ENCODE peak calls at places on chromosome 19, in seven cellular contexts. X is IMR-90; Y is upper lobe of left lung; N is fibroblast of lung; R is A549; B is mammary epithelial cell; P is CD8-positive, alpha-beta T cell. J is an unnamed sample.

GRCh38 chr19:6241056-6241455 is 38.7 kb downstream of the MLLT1 start:
- DNase-seq in X (no peak), Y (no peak), N (no peak), R (no peak), B (no peak), P (no peak), J (no peak)

GRCh38 chr19:54481326-54481930 is 8.3 kb upstream of the CDC42EP5 start:
- DNase-seq in X (peak), Y (no peak), N (no peak), R (no peak), B (peak), P (no peak), J (no peak)

GRCh38 chr19:50906217-50906616 is 5.0 kb downstream of the KLK4 start:
- DNase-seq in X (no peak), Y (no peak), N (no peak), R (peak), B (no peak), P (no peak), J (no peak)

GRCh38 chr19:11856568-11857264 is 8.2 kb downstream of the ZNF439 start:
- DNase-seq in X (no peak), Y (peak), N (no peak), R (no peak), B (no peak), P (no peak), J (no peak)

GRCh38 chr19:8544168-8544567 is 30.2 kb upstream of the ZNF414 start:
- DNase-seq in X (no peak), Y (no peak), N (no peak), R (no peak), B (no peak), P (no peak), J (no peak)

GRCh38 chr19:58434217-58434616 is 5.7 kb downstream of the ZNF132 start:
- DNase-seq in X (peak), Y (no peak), N (peak), R (no peak), B (no peak), P (no peak), J (no peak)

GRCh38 chr19:19321143-19321577 is 531 bp downstream of the MAU2 start:
- DNase-seq in X (no peak), Y (no peak), N (peak), R (peak), B (peak), P (no peak), J (no peak)

GRCh38 chr19:10514211-10515145 is 2.8 kb downstream of the S1PR5 start:
- DNase-seq in X (no peak), Y (no peak), N (no peak), R (no peak), B (no peak), P (peak), J (no peak)

GRCh38 chr19:46217476-46217875 is 12.1 kb upstream of the IGFL1 start:
- DNase-seq in X (no peak), Y (no peak), N (no peak), R (no peak), B (no peak), P (no peak), J (no peak)

GRCh38 chr19:54063350-54064078 is at the start of gene VSTM1:
- DNase-seq in X (no peak), Y (no peak), N (no peak), R (no peak), B (no peak), P (no peak), J (no peak)

GRCh38 chr19:7874080-7874856 is at the start of gene PRR36:
- DNase-seq in X (no peak), Y (peak), N (no peak), R (no peak), B (no peak), P (no peak), J (no peak)

GRCh38 chr19:4976412-4977298 is 7.7 kb downstream of the KDM4B start:
- DNase-seq in X (peak), Y (peak), N (peak), R (peak), B (peak), P (no peak), J (no peak)

GRCh38 chr19:6723108-6723618 is 2.7 kb upstream of the C3 start:
- DNase-seq in X (peak), Y (peak), N (peak), R (peak), B (peak), P (no peak), J (no peak)

GRCh38 chr19:42217522-42218442 is at the start of gene DEDD2:
- DNase-seq in X (peak), Y (peak), N (peak), R (peak), B (peak), P (peak), J (peak)

GRCh38 chr19:16825312-16826168 is 3.7 kb upstream of the SIN3B start:
- DNase-seq in X (peak), Y (peak), N (peak), R (no peak), B (peak), P (no peak), J (no peak)

GRCh38 chr19:4208385-4209094 is 20.8 kb upstream of the EBI3 start:
- DNase-seq in X (peak), Y (no peak), N (peak), R (peak), B (peak), P (no peak), J (no peak)

GRCh38 chr19:58346961-58347929 is 6.0 kb downstream of the A1BG start:
- DNase-seq in X (peak), Y (peak), N (peak), R (peak), B (peak), P (peak), J (no peak)

DNA sequence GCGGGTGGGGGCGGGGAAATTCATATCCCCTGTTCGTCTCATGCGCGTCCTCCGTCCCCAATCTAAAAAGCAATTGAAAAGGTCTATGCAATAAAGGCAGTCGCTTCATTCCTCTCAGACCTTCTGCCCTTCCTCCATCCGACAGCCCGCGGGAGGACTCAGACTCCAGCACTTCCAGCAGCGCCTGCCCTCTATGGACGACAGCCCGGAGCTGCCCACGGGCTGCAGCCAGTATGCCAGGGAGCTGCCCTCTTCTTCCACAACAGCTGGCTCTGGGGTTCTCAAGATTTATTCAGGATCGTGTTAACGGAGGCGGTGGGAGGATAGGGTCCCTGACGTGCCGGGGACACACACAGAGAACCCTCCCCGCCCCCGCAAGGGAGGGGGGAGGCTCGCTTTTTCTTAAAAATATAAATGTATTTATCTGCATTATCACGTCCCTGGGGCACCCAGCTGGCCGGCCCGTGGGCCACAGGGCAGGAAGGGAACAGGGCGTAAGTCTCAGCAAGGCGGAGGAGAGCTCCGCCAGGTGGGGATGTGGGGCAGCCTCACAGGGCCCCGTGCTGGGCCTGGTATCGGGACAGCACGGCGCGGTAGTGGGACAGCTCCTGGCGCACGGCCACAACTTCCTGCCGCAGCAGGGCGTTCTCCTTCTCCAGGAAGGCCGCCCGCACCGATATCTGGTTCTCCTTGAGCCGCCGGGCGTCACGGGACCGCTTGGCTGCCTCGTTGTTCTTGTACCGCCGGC is 6.7 kb downstream of the DBP start:
- DNase-seq in X (no peak), Y (peak), N (peak), R (no peak), B (no peak), P (no peak), J (no peak)
- TF ChIP-seq CTCF in X (peak), Y (no peak), N (peak), R (no peak), B (no peak), P (no peak), J (no peak)

GRCh38 chr19:38387550-38388309 is at the start of gene GGN:
- DNase-seq in X (peak), Y (peak), N (peak), R (peak), B (peak), P (peak), J (peak)

GRCh38 chr19:38386968-38387549 is 775 bp downstream of the GGN start:
- DNase-seq in X (no peak), Y (no peak), N (no peak), R (no peak), B (no peak), P (no peak), J (no peak)

GRCh38 chr19:38388310-38389100 is at the start of gene SPRED3:
- DNase-seq in X (peak), Y (peak), N (peak), R (peak), B (no peak), P (peak), J (no peak)

GRCh38 chr19:38389957-38390924 is 1.7 kb downstream of the SPRED3 start:
- DNase-seq in X (no peak), Y (no peak), N (no peak), R (no peak), B (no peak), P (no peak), J (no peak)

DNA sequence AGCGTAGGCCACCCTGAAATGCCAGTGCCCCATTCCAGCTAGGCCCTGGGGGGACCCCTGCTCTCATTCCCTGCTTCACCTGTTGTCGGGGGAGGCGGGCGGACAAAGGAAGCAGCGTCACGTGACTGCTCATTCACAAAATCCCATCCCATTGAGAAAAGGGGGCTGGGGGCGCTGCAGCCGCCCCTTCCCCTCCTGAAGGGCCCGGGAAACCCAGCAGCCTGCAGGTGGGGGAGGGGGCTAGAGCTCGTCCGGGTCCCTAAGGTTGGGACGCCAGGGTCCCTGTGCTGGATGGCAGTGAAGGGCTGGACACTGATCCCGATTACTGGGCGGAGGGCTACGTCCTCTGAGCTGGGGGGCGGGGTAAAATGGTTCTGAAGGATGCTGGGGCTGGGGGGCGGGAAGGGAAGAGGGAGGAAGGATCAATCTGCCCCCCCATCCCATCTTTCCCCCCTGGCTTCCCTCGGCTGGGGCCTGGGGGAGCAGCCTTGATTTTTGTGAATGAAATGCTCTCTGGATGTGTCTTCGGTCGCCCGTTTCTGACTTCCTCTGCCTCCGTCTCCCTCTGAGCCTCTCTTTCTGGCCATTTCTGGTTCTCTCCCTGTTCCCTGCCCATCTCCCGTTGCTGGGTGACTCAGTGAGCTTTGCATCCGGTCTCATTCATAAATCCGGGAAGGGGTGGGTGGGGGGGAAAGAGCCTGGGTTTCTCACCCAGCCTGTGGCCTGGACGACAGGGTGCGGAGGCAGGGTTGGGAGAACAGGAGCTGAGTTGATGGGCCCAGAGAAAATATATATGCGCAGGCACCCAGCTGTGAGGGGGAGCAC is 816 bp downstream of the SPRED3 start:
- DNase-seq in X (peak), Y (no peak), N (peak), R (peak), B (peak), P (no peak), J (no peak)
- H3K4me3 ChIP-seq in X (peak), Y (peak), N (peak), R (peak), B (peak), P (no peak), J (peak)

GRCh38 chr19:384801-385169 is 24.2 kb downstream of the C2CD4C start:
- DNase-seq in X (no peak), Y (peak), N (no peak), R (no peak), B (no peak), P (no peak), J (no peak)

GRCh38 chr19:379796-380195 is 29.2 kb downstream of the C2CD4C start:
- DNase-seq in X (no peak), Y (no peak), N (no peak), R (no peak), B (no peak), P (no peak), J (no peak)

GRCh38 chr19:387777-388176 is 21.2 kb downstream of the C2CD4C start:
- DNase-seq in X (no peak), Y (peak), N (no peak), R (no peak), B (no peak), P (no peak), J (no peak)

GRCh38 chr19:383040-383439 is 25.9 kb downstream of the C2CD4C start:
- DNase-seq in X (no peak), Y (peak), N (no peak), R (no peak), B (no peak), P (no peak), J (no peak)

GRCh38 chr19:383922-384800 is 24.8 kb downstream of the C2CD4C start:
- DNase-seq in X (no peak), Y (peak), N (no peak), R (no peak), B (no peak), P (no peak), J (no peak)
- TF ChIP-seq CTCF in X (peak), Y (peak), N (peak), R (peak), B (peak), P (peak), J (peak)

GRCh38 chr19:47331931-47332547 is at the start of gene C5AR2:
- DNase-seq in X (no peak), Y (no peak), N (no peak), R (peak), B (no peak), P (no peak), J (no peak)
- H3K4me3 ChIP-seq in X (no peak), Y (no peak), N (no peak), R (no peak), B (no peak), P (no peak), J (no peak)

DNA sequence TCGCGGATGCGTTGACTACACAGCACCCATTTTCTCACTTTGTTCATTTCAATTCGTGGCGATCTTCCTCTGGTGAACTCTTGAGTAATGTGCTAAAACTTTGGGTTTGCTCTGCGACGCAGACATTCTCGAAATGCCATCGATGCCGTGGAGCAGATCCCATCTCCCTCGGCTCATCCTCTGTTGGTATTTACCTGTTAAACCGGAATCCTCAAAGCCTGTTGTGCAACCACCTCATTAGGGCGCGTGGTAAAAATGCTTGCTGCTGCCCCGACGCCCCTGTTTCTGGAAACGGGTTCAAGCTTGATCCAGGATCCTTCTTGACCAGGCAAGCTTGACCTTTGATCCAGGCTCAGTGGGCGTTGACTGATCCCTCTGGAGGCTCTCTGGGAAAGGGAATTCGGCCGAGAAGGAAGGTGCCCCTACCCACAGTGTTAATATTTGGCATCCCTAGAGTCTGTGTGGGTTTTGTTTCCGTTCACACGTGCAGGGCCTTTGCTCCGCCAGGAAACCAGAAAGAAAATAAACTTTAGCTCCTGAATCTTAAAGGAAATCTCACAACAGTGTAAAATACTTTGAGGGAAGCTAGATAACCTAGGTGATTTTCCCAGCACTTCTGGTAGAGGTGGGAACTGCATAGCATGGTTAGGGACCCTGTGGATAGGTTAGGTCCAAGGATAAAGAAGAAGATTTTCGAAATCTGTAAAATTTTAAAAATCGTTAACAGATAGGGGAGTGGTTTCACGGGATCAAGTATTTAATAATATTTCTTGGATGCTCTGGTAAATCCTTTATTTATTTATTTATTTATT is 1.0 kb downstream of the LSM14A start:
- DNase-seq in X (peak), Y (peak), N (peak), R (peak), B (peak), P (peak), J (no peak)
- TF ChIP-seq CTCF in X (no peak), Y (peak), N (no peak), R (no peak), B (no peak), P (no peak), J (no peak)

DNA sequence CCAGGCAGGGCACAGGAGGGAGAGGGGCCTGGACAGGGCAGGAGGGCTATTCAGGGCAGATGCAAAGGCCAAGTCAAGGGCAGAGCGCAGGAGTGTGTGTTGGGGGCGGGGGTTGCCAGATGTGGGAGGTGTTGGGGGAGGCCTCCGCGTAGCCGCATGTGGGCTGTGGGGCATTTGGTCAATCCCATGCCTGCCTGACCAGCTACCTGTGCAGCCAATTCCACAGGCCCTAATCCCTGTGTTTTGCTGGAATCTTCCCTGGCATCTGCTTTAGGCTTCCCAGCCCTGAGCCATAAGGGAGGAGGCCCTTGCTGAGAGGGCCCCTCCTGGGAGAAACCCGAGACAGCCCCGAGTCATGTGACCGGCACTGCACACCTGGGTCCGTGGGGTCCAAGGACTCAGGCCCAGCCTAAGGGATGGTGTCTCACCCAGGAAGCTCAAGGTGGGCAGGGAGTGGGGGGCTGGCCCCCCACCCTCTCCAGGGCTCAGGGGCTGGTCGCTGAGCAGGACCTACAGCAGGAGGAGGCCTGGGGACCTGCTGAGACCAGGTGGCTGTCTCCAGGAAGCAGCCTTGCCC is 20.3 kb downstream of the RFX1 start:
- DNase-seq in X (no peak), Y (no peak), N (no peak), R (no peak), B (no peak), P (no peak), J (no peak)
- H3K4me3 ChIP-seq in X (no peak), Y (peak), N (no peak), R (no peak), B (no peak), P (peak), J (no peak)

GRCh38 chr19:23392706-23393105 is 2.6 kb downstream of the ZNF91 start:
- DNase-seq in X (no peak), Y (no peak), N (peak), R (no peak), B (no peak), P (no peak), J (no peak)
- TF ChIP-seq CTCF in X (no peak), Y (no peak), N (no peak), R (no peak), B (no peak), P (no peak), J (no peak)

GRCh38 chr19:29945017-29945416 is 3.0 kb downstream of the URI1 start:
- DNase-seq in X (no peak), Y (no peak), N (no peak), R (no peak), B (no peak), P (no peak), J (no peak)

GRCh38 chr19:29945433-29945832 is 3.4 kb downstream of the URI1 start:
- DNase-seq in X (peak), Y (no peak), N (no peak), R (no peak), B (no peak), P (no peak), J (no peak)

GRCh38 chr19:29946645-29947044 is 4.6 kb downstream of the URI1 start:
- DNase-seq in X (no peak), Y (no peak), N (no peak), R (no peak), B (no peak), P (no peak), J (no peak)

GRCh38 chr19:29944415-29945012 is 2.5 kb downstream of the URI1 start:
- DNase-seq in X (no peak), Y (no peak), N (no peak), R (no peak), B (no peak), P (no peak), J (no peak)

GRCh38 chr19:29947871-29948270 is 5.8 kb downstream of the URI1 start:
- DNase-seq in X (no peak), Y (no peak), N (no peak), R (no peak), B (no peak), P (no peak), J (no peak)
- H3K4me3 ChIP-seq in X (no peak), Y (no peak), N (no peak), R (no peak), B (no peak), P (no peak), J (no peak)

GRCh38 chr19:24052811-24053210 is 34.2 kb upstream of the ZNF254 start:
- DNase-seq in X (peak), Y (no peak), N (no peak), R (no peak), B (no peak), P (no peak), J (no peak)

GRCh38 chr19:24051516-24051915 is 35.5 kb upstream of the ZNF254 start:
- DNase-seq in X (no peak), Y (no peak), N (no peak), R (no peak), B (peak), P (no peak), J (no peak)

GRCh38 chr19:24046550-24046949 is 40.4 kb upstream of the ZNF254 start:
- DNase-seq in X (no peak), Y (no peak), N (no peak), R (no peak), B (no peak), P (no peak), J (no peak)

GRCh38 chr19:24049537-24049936 is 37.5 kb upstream of the ZNF254 start:
- DNase-seq in X (no peak), Y (no peak), N (no peak), R (no peak), B (no peak), P (no peak), J (no peak)

DNA sequence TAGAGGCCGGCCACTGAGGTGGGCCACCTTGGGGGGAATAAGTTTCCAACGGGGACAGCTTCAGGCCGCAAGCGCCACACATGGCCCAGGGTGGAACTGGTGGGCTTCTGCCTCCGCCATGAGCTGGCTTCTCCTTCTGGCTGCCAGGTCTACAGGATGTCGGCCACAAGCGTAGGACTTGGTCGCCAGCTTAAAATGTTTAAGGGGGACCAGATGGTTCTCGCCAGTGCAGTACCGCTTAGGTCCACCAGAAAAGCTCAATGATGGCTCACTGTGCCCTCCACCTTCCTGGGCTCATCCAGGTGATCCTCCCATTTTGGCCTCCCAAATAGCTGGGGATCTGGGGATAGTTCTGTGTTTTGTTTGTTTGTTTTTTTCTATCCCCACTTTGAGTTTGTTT is 38.7 kb upstream of the ZNF254 start:
- DNase-seq in X (no peak), Y (no peak), N (no peak), R (no peak), B (no peak), P (no peak), J (no peak)
- TF ChIP-seq CTCF in X (no peak), Y (no peak), N (no peak), R (no peak), B (no peak), P (no peak), J (no peak)